ENCODE peak calls at places on chromosomes 6 and 20, in ten cellular contexts. S is putamen; J is activated naive CD4-positive, alpha-beta T cell treated with anti-CD3 and anti-CD28 coated beads for 36 hours; F is GM18507; Y is hypothalamus; X is dermis microvascular lymphatic vessel endothelial cell; W is CD4-positive, alpha-beta memory T cell; U is lung; A is iris pigment epithelial cell; D is activated naive CD8-positive, alpha-beta T cell treated with anti-CD3 and anti-CD28 coated beads, Interleukin-2, amount 50 U/mL, for 16 hours. I is an unnamed sample.

GRCh38 chr20:5608448-5609161 is 141.6 kb upstream of the SHLD1 start:
- DNase-seq in S (no peak), X (peak; percentile 39), U (no peak), A (peak; percentile 68), F (no peak), D (no peak), W (no peak), J (no peak), Y (no peak), I (no peak)

GRCh38 chr6:82248233-82248735 is 740 bp upstream of the IBTK start:
- DNase-seq in U (no peak), J (peak; percentile 28), F (peak; percentile 17), D (no peak), Y (peak; percentile 57), S (no peak), X (peak; percentile 45), A (peak; percentile 65), W (peak; percentile 17), I (no peak)

GRCh38 chr6:169255643-169256042 is 2.0 kb upstream of the THBS2 start:
- DNase-seq in X (no peak), F (no peak), A (no peak), D (no peak), W (no peak), J (no peak), U (no peak), Y (no peak), S (no peak), I (no peak)

GRCh38 chr6:126880926-126881325 is 237.5 kb upstream of the RSPO3 start:
- DNase-seq in S (no peak), X (no peak), Y (no peak), J (no peak), A (no peak), W (no peak), D (no peak), U (no peak), F (no peak), I (no peak)

GRCh38 chr6:139981810-139982550 is 607.5 kb upstream of the CITED2 start:
- DNase-seq in Y (no peak), A (peak; percentile 84), J (no peak), U (no peak), F (no peak), D (no peak), S (no peak), X (peak; percentile 71), W (no peak), I (no peak)

GRCh38 chr20:8853805-8854338 is 215.0 kb upstream of the PLCB4 start:
- DNase-seq in U (no peak), D (no peak), F (peak; percentile 2), W (peak; percentile 1), S (peak; percentile 69), Y (no peak), A (peak; percentile 83), J (peak; percentile 6), X (peak; percentile 81), I (no peak)

GRCh38 chr6:130409394-130410095 is 43.7 kb downstream of the TMEM200A start:
- DNase-seq in S (no peak), W (no peak), D (no peak), X (no peak), F (no peak), J (no peak), U (no peak), A (peak; percentile 59), Y (no peak), I (no peak)

GRCh38 chr6:130600880-130601341 is 226.3 kb upstream of the SMLR1 start:
- DNase-seq in S (no peak), D (no peak), Y (no peak), X (peak; percentile 41), A (peak; percentile 74), U (no peak), W (no peak), F (no peak), J (no peak), I (no peak)

GRCh38 chr6:168985705-168986104 is 267.9 kb downstream of the THBS2 start:
- DNase-seq in D (no peak), A (no peak), W (no peak), X (no peak), F (no peak), U (no peak), J (no peak), Y (no peak), S (no peak), I (no peak)

GRCh38 chr20:57483287-57484050 is 41.5 kb downstream of the CTCFL start:
- DNase-seq in A (no peak), S (no peak), X (no peak), W (no peak), D (no peak), U (no peak), J (no peak), F (no peak), Y (no peak), I (no peak)

GRCh38 chr6:109816452-109817374 is 125.6 kb downstream of the FIG4 start:
- DNase-seq in F (no peak), D (no peak), S (no peak), W (no peak), X (peak; percentile 52), J (no peak), Y (no peak), A (no peak), U (no peak), I (no peak)

GRCh38 chr6:38638941-38639497 is 710 bp downstream of the BTBD9 start:
- DNase-seq in J (peak; percentile 74), W (peak; percentile 72), Y (peak; percentile 33), U (peak; percentile 44), S (peak; percentile 41), A (peak; percentile 52), F (peak; percentile 2), D (peak; percentile 19), X (peak; percentile 52), I (peak; percentile 49)

GRCh38 chr20:33862709-33863403 is 51.7 kb downstream of the CHMP4B start:
- DNase-seq in D (no peak), F (peak; percentile 54), U (peak; percentile 47), Y (peak; percentile 10), W (peak; percentile 28), A (peak; percentile 62), J (peak; percentile 57), X (peak; percentile 66), S (no peak), I (peak; percentile 36)

GRCh38 chr6:93562566-93562965 is 143.2 kb upstream of the EPHA7 start:
- DNase-seq in S (no peak), D (no peak), X (no peak), A (peak; percentile 32), Y (no peak), W (no peak), U (no peak), J (no peak), F (no peak), I (no peak)

GRCh38 chr6:4731996-4732395 is 44.2 kb upstream of the CDYL start:
- DNase-seq in A (no peak), Y (no peak), U (no peak), X (no peak), D (no peak), S (no peak), J (no peak), F (no peak), W (no peak), I (no peak)